ENCODE peak calls at places on chromosome 6, in six cellular contexts. X is IMR-90, M is A549, D is astrocyte of the cerebellum, R is foreskin fibroblast, J is GM12865. K is an unnamed sample.

GRCh38 chr6:118387921-118388701 is 160.0 kb upstream of the PLN start:
- DNase-seq in M (peak), R (peak), D (peak), J (no peak), X (peak), K (no peak)

GRCh38 chr6:68649669-68650068 is 14.6 kb downstream of the ADGRB3 start:
- DNase-seq in J (no peak), X (no peak), R (no peak), M (no peak), D (no peak), K (no peak)

GRCh38 chr6:131761061-131761761 is 46.6 kb upstream of the ENPP1 start:
- DNase-seq in M (no peak), X (peak), D (peak), R (peak), J (no peak), K (no peak)

GRCh38 chr6:71721642-71722041 is 164.7 kb upstream of the RIMS1 start:
- DNase-seq in J (no peak), R (no peak), M (no peak), D (peak), X (peak), K (no peak)

GRCh38 chr6:63964347-63964746 is 328.7 kb downstream of the PHF3 start:
- DNase-seq in J (no peak), M (no peak), D (no peak), X (no peak), R (no peak), K (no peak)

GRCh38 chr6:130229645-130230044 is 6.9 kb upstream of the SAMD3 start:
- DNase-seq in J (no peak), X (no peak), M (no peak), R (no peak), D (no peak), K (no peak)

GRCh38 chr6:107587402-107587801 is 97.5 kb downstream of the SOBP start:
- DNase-seq in R (no peak), M (no peak), D (no peak), J (no peak), X (no peak), K (no peak)

GRCh38 chr6:4844108-4844507 is 67.9 kb downstream of the CDYL start:
- DNase-seq in M (no peak), X (no peak), D (no peak), J (no peak), R (no peak), K (no peak)

GRCh38 chr6:73169633-73170032 is 55.7 kb downstream of the KHDC1L start:
- DNase-seq in D (no peak), X (no peak), M (no peak), J (no peak), R (no peak), K (no peak)

GRCh38 chr6:114000066-114000465 is 29.1 kb upstream of the HDAC2 start:
- DNase-seq in D (peak), R (peak), M (no peak), X (peak), J (no peak), K (no peak)

GRCh38 chr6:30481213-30481964 is 7.9 kb upstream of the HLA-E start:
- DNase-seq in R (no peak), M (no peak), J (no peak), X (no peak), D (no peak), K (no peak)
- H3K4me3 ChIP-seq in R (no peak), M (peak), J (no peak), X (no peak), D (no peak), K (no peak)

DNA sequence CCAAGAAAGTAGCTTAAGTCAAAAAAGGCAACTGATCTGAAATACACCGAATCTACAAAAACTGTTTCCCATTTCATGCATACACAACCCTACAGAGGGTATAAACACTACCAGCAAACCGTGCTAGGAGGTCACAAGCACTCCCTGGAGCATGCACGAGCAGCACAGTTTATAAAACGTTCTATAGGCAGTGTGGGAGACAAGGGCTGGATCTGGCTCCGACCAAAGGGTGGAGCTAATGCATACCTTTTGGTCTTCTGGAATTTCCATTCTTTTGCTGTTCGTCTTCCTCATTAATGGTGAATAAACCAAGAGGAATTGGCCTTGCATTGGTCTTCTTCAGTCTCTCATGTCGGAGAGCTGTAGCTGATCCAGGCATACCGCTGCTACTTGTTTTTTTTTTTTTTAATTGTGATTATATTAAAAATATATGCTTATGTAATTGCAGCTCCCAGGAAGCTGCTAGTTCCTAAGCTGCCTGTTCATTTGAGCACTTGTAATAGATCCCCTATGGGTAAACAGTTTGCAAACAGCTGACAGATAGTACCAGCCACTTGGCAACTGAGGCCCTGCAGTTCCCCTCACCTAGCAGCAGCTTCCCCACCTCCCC is 24.5 kb downstream of the MAP7 start:
- DNase-seq in X (no peak), R (peak), M (peak), D (no peak), J (no peak), K (no peak)
- H3K4me3 ChIP-seq in X (no peak), R (no peak), M (peak), D (no peak), J (no peak), K (no peak)

GRCh38 chr6:154252676-154253075 is 103.9 kb downstream of the IPCEF1 start:
- DNase-seq in X (no peak), D (no peak), R (peak), M (no peak), J (no peak), K (no peak)

GRCh38 chr6:154247119-154247814 is 109.3 kb downstream of the IPCEF1 start:
- DNase-seq in D (no peak), R (peak), X (no peak), M (no peak), J (peak), K (peak)

GRCh38 chr6:154246723-154247118 is 109.9 kb downstream of the IPCEF1 start:
- DNase-seq in M (no peak), R (no peak), D (no peak), X (no peak), J (no peak), K (no peak)

GRCh38 chr6:154245542-154245941 is 111.1 kb downstream of the IPCEF1 start:
- DNase-seq in R (no peak), D (no peak), X (no peak), M (no peak), J (no peak), K (no peak)

DNA sequence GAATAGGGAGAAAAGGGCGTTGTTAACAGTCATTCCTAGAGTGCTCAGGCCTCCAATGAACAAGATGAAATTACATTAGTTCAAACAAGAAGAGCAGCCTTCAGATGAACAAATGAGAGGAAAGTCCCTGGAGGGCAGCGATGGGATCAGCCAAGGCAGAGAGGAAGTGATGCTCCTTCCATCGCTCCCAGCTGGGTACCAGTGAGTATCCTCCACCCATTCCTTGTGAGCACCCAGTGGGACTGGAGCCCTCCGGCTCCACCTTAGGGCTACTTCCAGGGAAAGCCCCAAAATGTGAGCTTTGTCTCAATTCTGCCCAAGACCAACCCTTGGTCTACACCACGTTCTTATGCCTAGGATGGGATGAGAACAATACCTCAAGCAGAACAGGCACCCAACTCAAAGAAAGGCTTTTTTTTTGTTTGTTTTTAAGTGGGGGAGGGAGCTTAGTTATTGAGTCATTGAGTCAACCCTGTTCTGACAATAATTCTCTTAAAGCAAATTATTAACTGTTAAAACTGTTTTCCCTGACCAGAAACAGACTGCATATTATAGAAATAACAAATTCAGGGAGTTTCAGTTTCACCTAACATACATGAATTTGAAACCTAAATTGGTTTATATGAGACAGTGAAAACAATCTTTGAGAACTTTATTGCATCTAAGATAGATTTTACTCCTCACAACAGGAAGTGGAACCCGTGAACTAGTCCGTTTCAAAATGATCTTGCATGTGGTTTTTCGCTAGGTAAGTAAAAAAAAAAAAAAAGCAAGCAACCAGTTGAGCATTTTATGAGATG is 106.9 kb downstream of the IPCEF1 start:
- DNase-seq in X (no peak), D (no peak), R (no peak), M (no peak), J (peak), K (peak)
- H3K4me3 ChIP-seq in X (no peak), D (no peak), R (no peak), M (no peak), J (peak), K (peak)

GRCh38 chr6:13014551-13015378 is 298.2 kb downstream of the PHACTR1 start:
- DNase-seq in D (no peak), J (no peak), X (no peak), M (no peak), R (no peak), K (no peak)
- H3K4me3 ChIP-seq in D (peak), J (no peak), X (no peak), M (no peak), R (peak), K (no peak)

DNA sequence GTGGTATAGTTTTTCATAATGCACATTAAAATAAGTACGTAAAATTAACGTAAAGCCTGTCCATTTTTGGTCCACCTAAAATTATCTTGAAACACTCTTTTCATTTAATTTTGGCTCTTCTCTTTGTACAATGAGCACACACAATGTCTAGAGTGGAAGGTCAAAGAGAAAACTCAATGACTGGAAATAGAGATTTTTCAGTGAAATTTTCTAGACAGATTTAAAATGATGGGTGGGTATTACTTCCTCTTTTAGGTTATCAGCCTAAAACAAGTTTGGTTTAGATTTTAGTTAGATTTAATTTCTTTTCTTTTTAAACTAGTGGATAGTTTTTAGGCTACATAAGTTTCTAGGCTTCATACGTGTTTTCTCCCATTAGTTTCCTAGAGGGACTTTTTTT is 24.9 kb downstream of the DSE start:
- DNase-seq in M (no peak), D (no peak), J (no peak), X (no peak), R (no peak), K (no peak)
- H3K4me3 ChIP-seq in M (no peak), D (no peak), J (no peak), X (no peak), R (no peak), K (no peak)

GRCh38 chr6:143062551-143062950 is 1.9 kb downstream of the AIG1 start:
- DNase-seq in X (no peak), D (no peak), J (no peak), M (no peak), R (no peak), K (no peak)
- H3K4me3 ChIP-seq in X (no peak), D (no peak), J (no peak), M (no peak), R (no peak), K (no peak)

DNA sequence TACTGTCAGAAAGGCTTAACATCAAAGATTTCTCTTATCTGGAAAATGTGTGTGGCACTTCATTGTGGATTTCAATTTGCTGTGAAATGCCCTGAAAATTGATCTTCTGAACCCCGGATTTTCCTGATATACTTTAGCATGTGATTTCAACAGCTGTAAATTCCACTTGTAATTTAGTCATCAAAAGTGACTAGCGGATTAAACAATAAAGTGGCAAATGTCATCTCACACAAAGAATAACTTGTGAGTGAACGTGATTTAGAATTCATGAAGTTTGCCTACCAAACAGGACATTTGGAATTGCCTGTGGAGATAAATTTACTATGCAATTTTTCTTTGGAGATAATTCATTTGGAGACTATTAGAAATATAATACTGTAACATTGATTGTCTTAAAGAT is 601.6 kb downstream of the COL12A1 start:
- DNase-seq in J (no peak), X (no peak), R (no peak), M (no peak), D (no peak), K (no peak)
- H3K4me3 ChIP-seq in J (no peak), X (no peak), R (no peak), M (no peak), D (no peak), K (no peak)

DNA sequence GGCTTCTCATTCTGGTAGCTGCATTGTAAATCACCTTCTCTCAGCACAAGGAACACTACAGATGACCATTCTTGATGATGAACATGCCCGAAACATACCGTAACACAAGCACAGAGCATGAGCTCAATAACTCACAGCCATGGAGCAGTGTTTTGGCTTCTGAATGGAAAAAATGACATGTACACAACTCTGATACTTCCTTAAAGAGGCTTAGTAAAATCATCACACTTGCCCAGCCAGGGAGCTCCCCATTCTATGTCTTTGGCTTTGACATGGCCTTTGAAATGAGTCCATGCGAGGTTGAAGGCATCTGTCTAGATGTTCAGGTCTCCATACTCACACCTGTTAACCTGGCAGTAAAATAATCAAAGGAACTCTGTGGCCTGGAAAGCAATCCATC is 87.6 kb downstream of the MYB start:
- DNase-seq in J (no peak), X (no peak), D (no peak), R (no peak), M (no peak), K (no peak)
- H3K4me3 ChIP-seq in J (no peak), X (no peak), D (no peak), R (no peak), M (no peak), K (no peak)

DNA sequence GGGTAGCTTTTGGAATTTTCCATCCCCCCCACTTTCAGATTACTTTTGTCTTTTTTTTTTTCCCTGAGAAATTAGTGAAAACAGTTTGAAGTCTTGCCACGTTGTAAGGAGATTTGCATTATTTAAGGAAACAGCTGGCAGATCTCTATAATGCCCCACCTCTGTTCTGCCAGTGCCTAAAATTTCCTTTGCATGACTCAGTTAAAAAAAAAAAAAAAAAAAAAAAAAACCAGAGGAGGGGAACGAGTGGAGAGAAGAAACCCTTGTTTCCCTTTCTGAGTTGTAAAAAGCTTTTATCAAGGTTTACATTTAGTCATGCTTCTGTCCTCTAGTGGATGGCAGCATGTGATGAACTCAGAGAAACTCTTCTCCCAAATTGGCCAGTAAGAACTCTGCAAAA is 33.5 kb downstream of the CARMIL1 start:
- DNase-seq in X (peak), M (peak), J (no peak), R (peak), D (no peak), K (no peak)
- H3K4me3 ChIP-seq in X (no peak), M (peak), J (no peak), R (no peak), D (no peak), K (no peak)